ENCODE peak calls at places on chromosomes 11 and 22, in seven cellular contexts. V, G, N, A, T, S and Y are unnamed samples.

GRCh38 chr22:42906605-42907338 is 49.7 kb upstream of the ARFGAP3 start:
- DNase-seq in V (no peak), N (no peak), T (no peak), A (no peak), G (no peak), S (peak; percentile 82), Y (no peak)

GRCh38 chr11:13352711-13353110 is 75.1 kb downstream of the BMAL1 start:
- DNase-seq in A (no peak), G (no peak), S (no peak), T (no peak), V (no peak), N (no peak), Y (no peak)

GRCh38 chr11:33624082-33624481 is 76.5 kb downstream of the C11orf91 start:
- DNase-seq in T (no peak), G (no peak), V (no peak), S (peak; percentile 55), N (no peak), A (no peak), Y (no peak)

GRCh38 chr11:70468256-70469230 is 70.2 kb downstream of the CTTN start:
- DNase-seq in S (no peak), G (no peak), T (no peak), V (no peak), A (no peak), N (no peak), Y (no peak)

GRCh38 chr11:89495951-89496350 is 4.8 kb upstream of the NOX4 start:
- DNase-seq in S (no peak), N (peak; percentile 51), V (peak; percentile 32), A (no peak), T (no peak), G (no peak), Y (no peak)

GRCh38 chr22:31488988-31489617 is 539 bp downstream of the EIF4ENIF1 start:
- DNase-seq in N (no peak), T (peak; percentile 63), G (no peak), V (no peak), A (peak; percentile 67), S (peak; percentile 47), Y (peak; percentile 33)

GRCh38 chr11:33867566-33867965 is 24.3 kb downstream of the LMO2 start:
- DNase-seq in A (no peak), V (no peak), S (no peak), G (no peak), N (no peak), T (no peak), Y (no peak)

GRCh38 chr11:75851203-75851602 is 36.2 kb downstream of the UVRAG start:
- DNase-seq in A (no peak), N (no peak), T (no peak), S (no peak), V (no peak), G (no peak), Y (no peak)

GRCh38 chr11:15737326-15737725 is 619.0 kb downstream of the SOX6 start:
- DNase-seq in S (no peak), G (no peak), T (no peak), N (no peak), V (no peak), A (no peak), Y (no peak)

GRCh38 chr11:60634151-60634550 is 65.3 kb upstream of the MS4A8 start:
- DNase-seq in A (peak; percentile 15), S (no peak), G (no peak), N (no peak), V (no peak), T (peak; percentile 47), Y (peak; percentile 10)

GRCh38 chr11:23586188-23586587 is 725.9 kb upstream of the CCDC179 start:
- DNase-seq in N (no peak), A (no peak), V (no peak), S (no peak), G (no peak), T (no peak), Y (no peak)

GRCh38 chr11:83613767-83614121 is 327.6 kb upstream of the CCDC90B start:
- DNase-seq in N (no peak), V (no peak), A (no peak), S (no peak), T (no peak), G (no peak), Y (no peak)

GRCh38 chr11:1440066-1440465 is 46.5 kb downstream of the MOB2 start:
- DNase-seq in N (no peak), A (no peak), T (no peak), S (no peak), V (no peak), G (no peak), Y (no peak)

GRCh38 chr11:11582261-11582701 is 39.5 kb downstream of the GALNT18 start:
- DNase-seq in S (no peak), N (no peak), V (no peak), T (no peak), G (no peak), A (no peak), Y (no peak)

GRCh38 chr11:59891781-59892181 is 13.2 kb downstream of the OOSP3 start:
- DNase-seq in N (no peak), A (peak; percentile 56), S (peak; percentile 11), G (no peak), V (no peak), T (no peak), Y (no peak)

GRCh38 chr11:102539567-102539966 is 9.0 kb upstream of the MMP7 start:
- DNase-seq in S (no peak), G (no peak), V (no peak), N (no peak), T (no peak), A (no peak), Y (no peak)

GRCh38 chr22:45336971-45337431 is 27.3 kb downstream of the FAM118A start:
- DNase-seq in T (no peak), S (peak; percentile 78), N (no peak), A (no peak), V (peak; percentile 74), G (peak; percentile 87), Y (no peak)

GRCh38 chr11:117874910-117875396 is 1.5 kb downstream of the FXYD6 start:
- DNase-seq in V (no peak), T (no peak), S (no peak), A (no peak), G (no peak), N (no peak), Y (no peak)

GRCh38 chr11:83002047-83002446 is 69.7 kb downstream of the RAB30 start:
- DNase-seq in N (no peak), A (no peak), V (no peak), G (peak; percentile 47), S (no peak), T (no peak), Y (no peak)

GRCh38 chr11:36300651-36301050 is 4.6 kb downstream of the PRR5L start:
- DNase-seq in T (no peak), N (no peak), A (no peak), G (no peak), S (peak; percentile 69), V (peak; percentile 43), Y (no peak)

GRCh38 chr22:41401781-41402648 is 20.3 kb downstream of the TEF start:
- DNase-seq in S (peak; percentile 78), N (peak; percentile 71), A (no peak), G (no peak), V (no peak), T (no peak), Y (peak; percentile 85)

GRCh38 chr11:115776916-115777315 is 272.7 kb upstream of the CADM1 start:
- DNase-seq in V (no peak), A (no peak), N (no peak), S (peak; percentile 36), G (no peak), T (no peak), Y (no peak)

GRCh38 chr11:91707652-91708051 is 517.0 kb upstream of the FAT3 start:
- DNase-seq in V (no peak), S (no peak), N (no peak), A (no peak), G (no peak), T (no peak), Y (no peak)

GRCh38 chr11:68838572-68838964 is 3.1 kb downstream of the CPT1A start:
- DNase-seq in V (no peak), N (no peak), T (no peak), G (peak; percentile 44), S (no peak), A (no peak), Y (peak; percentile 11)

GRCh38 chr11:73399159-73400090 is 23.2 kb downstream of the RELT start:
- DNase-seq in T (no peak), S (no peak), G (no peak), N (no peak), V (no peak), A (no peak), Y (no peak)

GRCh38 chr11:61657566-61657965 is 22.6 kb upstream of the DAGLA start:
- DNase-seq in G (no peak), T (no peak), S (no peak), A (no peak), N (no peak), V (no peak), Y (peak; percentile 56)

GRCh38 chr11:100612766-100613165 is 74.3 kb upstream of the ARHGAP42 start:
- DNase-seq in V (no peak), S (no peak), N (no peak), T (peak; percentile 19), G (no peak), A (no peak), Y (no peak)

GRCh38 chr11:42524534-42525227 is 787.1 kb upstream of the API5 start:
- DNase-seq in T (peak; percentile 46), G (no peak), V (peak; percentile 41), N (no peak), S (no peak), A (peak; percentile 73), Y (peak; percentile 57)

GRCh38 chr11:133382217-133382746 is 150.0 kb downstream of the OPCML start:
- DNase-seq in T (no peak), S (no peak), A (no peak), G (no peak), N (no peak), V (no peak), Y (no peak)

GRCh38 chr11:71112990-71113389 is 139.4 kb downstream of the SHANK2 start:
- DNase-seq in G (no peak), A (no peak), V (no peak), S (no peak), N (no peak), T (no peak), Y (no peak)

GRCh38 chr22:49204599-49205214 is 623.0 kb downstream of the BRD1 start:
- DNase-seq in N (no peak), V (no peak), A (no peak), T (no peak), S (no peak), G (no peak), Y (no peak)
- TF ChIP-seq CTCF in N (no peak), V (no peak), A (no peak), T (no peak), S (no peak), G (no peak), Y (no peak)

GRCh38 chr22:36225333-36225922 is 13.9 kb downstream of the APOL2 start:
- DNase-seq in S (no peak), A (no peak), G (no peak), V (no peak), N (no peak), T (no peak), Y (no peak)
- TF ChIP-seq CTCF in S (no peak), A (no peak), G (no peak), V (no peak), N (no peak), T (no peak), Y (no peak)

GRCh38 chr11:96827164-96827563 is 437.4 kb downstream of the JRKL start:
- DNase-seq in T (no peak), N (no peak), V (no peak), G (no peak), A (peak; percentile 5), S (no peak), Y (no peak)
- TF ChIP-seq CTCF in T (no peak), N (no peak), V (no peak), G (no peak), A (peak; percentile 7), S (no peak), Y (no peak)

GRCh38 chr11:128039140-128040021 is 548.0 kb downstream of the ETS1 start:
- DNase-seq in V (peak; percentile 71), G (peak; percentile 85), T (no peak), A (no peak), N (no peak), S (peak; percentile 21), Y (peak; percentile 45)
- TF ChIP-seq CTCF in V (no peak), G (peak; percentile 22), T (no peak), A (no peak), N (peak; percentile 18), S (no peak), Y (no peak)